ENCODE peak calls at places on chromosomes 5 and 9, in ten cellular contexts. Z, Y, E, D, R, O, P, X, K and C are unnamed samples.

GRCh38 chr9:23545728-23546127 is 280.3 kb downstream of the ELAVL2 start:
- DNase-seq in Y (no peak), D (no peak), R (no peak), O (no peak), K (no peak), Z (no peak), X (no peak), E (no peak), P (no peak), C (no peak)

GRCh38 chr5:132477784-132478497 is 12.6 kb downstream of the IRF1 start:
- DNase-seq in O (no peak), K (no peak), X (no peak), Y (peak), E (no peak), P (no peak), D (no peak), Z (no peak), R (no peak), C (no peak)

GRCh38 chr9:36276840-36277239 is 18.6 kb upstream of the GNE start:
- DNase-seq in O (peak), D (no peak), R (peak), K (no peak), P (no peak), X (no peak), Y (no peak), E (no peak), Z (peak), C (no peak)

GRCh38 chr9:119698535-119698934 is 329.3 kb upstream of the BRINP1 start:
- DNase-seq in O (no peak), Y (no peak), Z (no peak), D (no peak), R (no peak), X (no peak), P (no peak), K (no peak), E (no peak), C (no peak)

GRCh38 chr9:31799953-31800609 is 584.4 kb upstream of the ACO1 start:
- DNase-seq in K (peak), Z (peak), E (no peak), O (no peak), Y (peak), X (no peak), P (no peak), R (peak), D (no peak), C (no peak)

GRCh38 chr9:95102001-95102433 is 215.5 kb downstream of the FANCC start:
- DNase-seq in X (no peak), E (no peak), D (no peak), O (no peak), P (no peak), K (no peak), Y (no peak), Z (no peak), R (no peak), C (peak)

GRCh38 chr9:1100945-1101344 is 50.8 kb downstream of the DMRT2 start:
- DNase-seq in P (no peak), K (peak), X (no peak), R (no peak), E (peak), D (no peak), Z (no peak), Y (no peak), O (no peak), C (peak)

GRCh38 chr9:26296910-26297309 is 595.7 kb downstream of the CAAP1 start:
- DNase-seq in R (no peak), Z (peak), K (no peak), X (no peak), E (no peak), O (no peak), D (no peak), P (no peak), Y (no peak), C (no peak)

GRCh38 chr5:176497852-176498251 is 39.4 kb downstream of the RNF44 start:
- DNase-seq in X (no peak), R (no peak), Y (no peak), D (no peak), O (no peak), P (no peak), E (no peak), Z (peak), K (no peak), C (no peak)

GRCh38 chr9:13568446-13568845 is 289.0 kb upstream of the MPDZ start:
- DNase-seq in Y (peak), R (no peak), K (peak), P (no peak), E (no peak), O (no peak), X (no peak), D (no peak), Z (no peak), C (no peak)

GRCh38 chr9:137286980-137287383 is 9.5 kb downstream of the TOR4A start:
- DNase-seq in O (no peak), R (no peak), D (no peak), K (peak), X (no peak), Z (peak), Y (peak), P (no peak), E (no peak), C (no peak)

GRCh38 chr5:98934581-98934980 is 5.8 kb upstream of the CHD1 start:
- DNase-seq in P (no peak), D (no peak), K (no peak), X (no peak), Z (peak), R (no peak), E (no peak), O (no peak), Y (no peak), C (no peak)

GRCh38 chr9:111533099-111533785 is 8.3 kb downstream of the ZNF483 start:
- DNase-seq in X (no peak), P (no peak), D (no peak), R (no peak), Y (no peak), K (no peak), O (no peak), E (no peak), Z (peak), C (no peak)

GRCh38 chr5:33692983-33693382 is 198.8 kb downstream of the ADAMTS12 start:
- DNase-seq in O (no peak), Y (no peak), X (no peak), Z (no peak), R (no peak), D (no peak), P (no peak), E (no peak), K (no peak), C (no peak)

GRCh38 chr9:85523202-85523601 is 218.6 kb downstream of the AGTPBP1 start:
- DNase-seq in Y (no peak), Z (no peak), X (no peak), O (no peak), K (no peak), P (no peak), R (no peak), E (no peak), D (no peak), C (no peak)